ENCODE peak calls at places on chromosomes 5 and 9, in seven cellular contexts. G is colonic mucosa; A is RWPE1; Z is choroid plexus epithelial cell; S is OCI-LY7; P is HFF-Myc; C is CD8-positive, alpha-beta T cell. R is an unnamed sample.

GRCh38 chr5:151082976-151083651 is 2.3 kb upstream of the TNIP1 start:
- DNase-seq in G (peak; percentile 81), C (peak; percentile 58), S (peak; percentile 33), Z (no peak), A (peak; percentile 88), P (no peak), R (no peak)

GRCh38 chr5:79236970-79237734 is 1.2 kb downstream of the JMY start:
- DNase-seq in Z (peak; percentile 54), P (no peak), G (peak; percentile 60), A (peak; percentile 63), C (peak; percentile 31), S (peak; percentile 54), R (peak; percentile 28)

GRCh38 chr9:98128316-98128715 is 9.3 kb upstream of the TRIM14 start:
- DNase-seq in C (no peak), S (no peak), Z (no peak), G (no peak), A (no peak), P (no peak), R (no peak)

GRCh38 chr5:172501708-172502379 is 47.5 kb upstream of the SH3PXD2B start:
- DNase-seq in G (peak; percentile 13), S (no peak), P (no peak), Z (no peak), A (no peak), C (no peak), R (peak; percentile 9)

GRCh38 chr9:34984049-34984448 is 5.5 kb upstream of the DNAJB5 start:
- DNase-seq in C (no peak), P (no peak), S (peak; percentile 61), G (no peak), Z (peak; percentile 48), A (no peak), R (no peak)

GRCh38 chr9:8816361-8816760 is 1016.8 kb upstream of the DMAC1 start:
- DNase-seq in C (no peak), A (no peak), P (no peak), S (no peak), Z (no peak), G (no peak), R (no peak)

GRCh38 chr5:140175367-140176027 is 509 bp downstream of the CYSTM1 start:
- DNase-seq in G (peak; percentile 77), Z (peak; percentile 53), S (peak; percentile 70), P (no peak), C (peak; percentile 61), A (peak; percentile 74), R (peak; percentile 56)

GRCh38 chr9:13513710-13514444 is 234.4 kb upstream of the MPDZ start:
- DNase-seq in G (no peak), A (peak; percentile 44), Z (peak; percentile 43), C (no peak), S (no peak), P (peak; percentile 15), R (peak; percentile 45)

GRCh38 chr5:16457451-16457850 is 8.1 kb downstream of the ZNF622 start:
- DNase-seq in G (no peak), Z (peak; percentile 46), A (no peak), S (no peak), C (no peak), P (no peak), R (no peak)
- TF ChIP-seq CTCF in G (no peak), Z (peak; percentile 57), A (no peak), S (no peak), C (no peak), P (no peak), R (no peak)

GRCh38 chr5:120808135-120808534 is 344.0 kb downstream of the PRR16 start:
- DNase-seq in P (no peak), C (no peak), S (no peak), A (no peak), G (no peak), Z (peak; percentile 30), R (no peak)

GRCh38 chr5:120806132-120806531 is 342.0 kb downstream of the PRR16 start:
- DNase-seq in P (no peak), S (no peak), Z (peak; percentile 78), C (no peak), G (no peak), A (no peak), R (no peak)

GRCh38 chr5:120808606-120809005 is 344.5 kb downstream of the PRR16 start:
- DNase-seq in A (no peak), G (no peak), S (no peak), Z (peak; percentile 20), P (no peak), C (no peak), R (no peak)

GRCh38 chr5:120803282-120803681 is 339.2 kb downstream of the PRR16 start:
- DNase-seq in A (no peak), P (no peak), S (no peak), C (no peak), Z (peak; percentile 55), G (no peak), R (no peak)
- TF ChIP-seq CTCF in A (peak; percentile 63), P (no peak), S (peak; percentile 71), C (no peak), Z (no peak), G (no peak), R (peak; percentile 41)

DNA sequence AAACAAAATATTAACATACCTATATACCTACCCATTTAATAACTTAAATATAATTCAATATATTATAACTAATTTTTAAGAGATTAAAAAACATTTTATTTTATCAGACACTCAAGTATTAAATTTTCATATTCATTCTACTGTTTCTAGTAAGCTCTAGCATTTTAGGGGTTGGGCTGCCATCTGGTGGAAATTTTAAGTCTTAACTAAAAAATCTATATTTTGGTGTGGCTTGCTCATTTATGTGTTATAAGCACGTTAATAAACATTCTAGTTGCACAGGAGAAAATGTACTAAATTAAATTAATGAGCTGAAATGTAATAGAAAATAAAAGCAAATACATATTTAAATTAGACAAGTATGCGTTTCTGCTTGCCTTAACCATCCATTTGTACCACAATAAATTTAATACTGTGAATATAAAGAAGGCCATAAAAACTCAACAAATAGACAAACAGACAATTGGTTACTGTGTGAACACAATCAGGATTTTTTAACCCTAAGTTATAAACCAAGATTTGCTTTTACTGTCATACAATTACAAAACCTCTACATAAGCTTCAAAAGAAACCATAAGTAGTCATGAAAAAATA is 1728.3 kb upstream of the CDH9 start:
- DNase-seq in P (no peak), G (no peak), A (peak; percentile 25), C (no peak), Z (peak; percentile 84), S (peak; percentile 40), R (no peak)
- TF ChIP-seq CTCF in P (no peak), G (no peak), A (peak; percentile 55), C (no peak), Z (peak; percentile 48), S (peak; percentile 57), R (peak; percentile 72)

GRCh38 chr5:137727623-137728022 is 8.3 kb downstream of the KLHL3 start:
- DNase-seq in C (no peak), Z (no peak), A (no peak), G (no peak), P (no peak), S (no peak), R (no peak)

GRCh38 chr5:137731201-137731600 is 4.7 kb downstream of the KLHL3 start:
- DNase-seq in C (no peak), S (no peak), P (no peak), Z (no peak), G (no peak), A (no peak), R (no peak)

GRCh38 chr5:137730331-137730730 is 5.6 kb downstream of the KLHL3 start:
- DNase-seq in C (no peak), A (peak; percentile 66), Z (peak; percentile 30), P (no peak), G (no peak), S (no peak), R (no peak)

GRCh38 chr5:137724251-137724650 is 11.6 kb downstream of the KLHL3 start:
- DNase-seq in Z (no peak), A (no peak), S (no peak), C (no peak), G (no peak), P (no peak), R (no peak)

DNA sequence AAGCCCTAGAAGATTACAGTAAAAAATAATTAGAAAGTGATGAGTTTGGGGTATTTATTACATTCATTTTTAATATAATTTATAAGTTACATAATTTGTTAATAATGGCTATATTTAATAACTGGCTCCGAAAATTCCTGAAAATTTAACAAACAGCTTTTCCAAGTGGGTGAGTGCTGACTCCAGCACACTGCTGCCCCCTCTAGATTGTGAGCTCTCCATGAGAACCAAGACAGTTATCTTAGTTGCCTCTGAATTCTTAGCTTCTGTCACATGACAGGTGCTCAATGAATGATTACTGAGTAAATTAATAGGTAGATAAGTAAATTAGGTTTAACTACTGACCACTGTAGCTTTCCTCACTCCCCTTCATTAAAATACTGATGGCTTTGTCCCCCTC is 7.8 kb downstream of the KLHL3 start:
- DNase-seq in G (no peak), Z (no peak), S (no peak), A (no peak), P (no peak), C (no peak), R (no peak)
- TF ChIP-seq CTCF in G (no peak), Z (peak; percentile 32), S (no peak), A (no peak), P (peak; percentile 4), C (no peak), R (no peak)

DNA sequence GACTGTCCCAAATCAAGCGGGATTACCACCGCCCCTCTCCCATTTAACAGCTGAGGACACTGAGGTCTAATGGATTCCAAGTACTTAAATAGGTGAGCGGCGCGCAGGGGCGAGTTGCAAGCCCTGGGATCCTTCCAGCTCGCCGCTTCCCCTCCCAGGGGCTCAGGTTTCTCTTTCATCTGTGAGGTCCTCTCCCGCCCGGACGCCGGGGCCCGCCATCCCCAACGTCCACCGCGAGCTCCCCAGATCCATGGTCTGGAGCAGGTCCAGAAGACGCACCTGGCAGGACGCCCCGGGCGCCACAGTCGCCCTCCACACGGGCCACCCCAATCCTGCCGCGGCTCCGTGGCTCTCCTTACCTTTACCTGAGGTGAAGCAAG is 319 bp downstream of the STARD4 start:
- DNase-seq in A (peak; percentile 67), Z (peak; percentile 56), G (no peak), S (no peak), P (no peak), C (no peak), R (peak; percentile 28)
- TF ChIP-seq CTCF in A (no peak), Z (no peak), G (no peak), S (no peak), P (no peak), C (no peak), R (no peak)

DNA sequence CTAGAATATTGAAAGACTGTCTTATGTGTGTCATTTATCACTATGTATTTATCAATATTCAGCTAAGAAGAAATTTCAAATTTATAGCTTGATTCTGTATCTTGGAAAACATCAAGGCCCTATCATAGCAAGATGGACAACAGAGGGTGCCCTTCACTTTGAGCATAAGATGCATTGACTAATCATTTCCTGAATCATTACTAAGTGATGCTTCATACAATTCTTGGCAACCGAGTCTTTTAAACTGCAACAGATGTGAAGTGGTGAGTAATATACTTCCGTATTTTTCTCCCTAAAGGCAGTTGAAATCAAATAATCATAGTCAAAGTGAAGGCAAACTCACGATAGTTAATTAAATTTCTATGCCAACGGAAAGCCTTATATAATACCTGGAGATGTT is 318.6 kb upstream of the RGMB start:
- DNase-seq in A (peak; percentile 87), S (no peak), C (no peak), G (no peak), Z (peak; percentile 97), P (peak; percentile 89), R (no peak)
- TF ChIP-seq CTCF in A (no peak), S (no peak), C (no peak), G (no peak), Z (peak; percentile 55), P (no peak), R (no peak)

R was measured in mesothelial cell of epicardium.